ENCODE peak calls at places on chromosomes 2 and 18, in eight cellular contexts. I, S, M, W, Q, E, X and B are unnamed samples.
A peak's percentile ranks its signal among the peaks of the same experiment; 100 is the strongest.

GRCh38 chr18:35510071-35511010 is 12.6 kb upstream of the INO80C start:
- DNase-seq in S (peak; percentile 7), I (no peak), E (peak; percentile 17), X (no peak), W (no peak), M (no peak), Q (no peak), B (no peak)

GRCh38 chr2:219495531-219496122 is 3.1 kb upstream of the GMPPA start:
- DNase-seq in Q (peak; percentile 79), X (peak; percentile 74), E (peak; percentile 93), S (peak; percentile 65), I (peak; percentile 77), W (peak; percentile 84), M (peak; percentile 92), B (peak; percentile 86)

GRCh38 chr2:112144966-112145365 is 6.8 kb downstream of the FBLN7 start:
- DNase-seq in S (no peak), Q (peak; percentile 75), I (no peak), E (no peak), M (no peak), X (peak; percentile 8), W (no peak), B (no peak)

GRCh38 chr18:47730795-47731194 is 199.7 kb downstream of the SMAD2 start:
- DNase-seq in W (no peak), M (peak; percentile 23), X (peak; percentile 4), Q (peak; percentile 39), S (no peak), E (no peak), I (no peak), B (no peak)

GRCh38 chr2:15155959-15156574 is 405.1 kb downstream of the NBAS start:
- DNase-seq in E (peak; percentile 67), W (no peak), S (no peak), X (no peak), M (peak; percentile 50), I (no peak), Q (no peak), B (peak; percentile 60)

GRCh38 chr2:168482245-168482644 is 26.2 kb downstream of the CERS6 start:
- DNase-seq in W (no peak), E (peak; percentile 21), M (no peak), X (no peak), Q (no peak), S (no peak), I (no peak), B (no peak)

GRCh38 chr2:240525802-240526201 is 32.0 kb downstream of the ANKMY1 start:
- DNase-seq in W (no peak), I (no peak), Q (no peak), X (no peak), S (no peak), M (no peak), E (peak; percentile 5), B (no peak)

GRCh38 chr2:8421658-8422499 is 260.0 kb upstream of the ID2 start:
- DNase-seq in X (no peak), S (no peak), E (no peak), M (no peak), Q (no peak), I (no peak), W (no peak), B (no peak)

GRCh38 chr2:7857904-7858303 is 824.0 kb upstream of the ID2 start:
- DNase-seq in I (peak; percentile 74), X (peak; percentile 75), E (peak; percentile 43), W (peak; percentile 44), Q (peak; percentile 90), M (no peak), S (no peak), B (no peak)

GRCh38 chr2:194514281-194514680 is 1142.7 kb upstream of the SLC39A10 start:
- DNase-seq in W (no peak), X (no peak), M (no peak), Q (no peak), E (no peak), I (no peak), S (no peak), B (no peak)

GRCh38 chr2:149169653-149170052 is 131.2 kb downstream of the LYPD6B start:
- DNase-seq in Q (peak; percentile 52), S (peak; percentile 74), I (peak; percentile 10), E (no peak), X (no peak), M (peak; percentile 68), W (peak; percentile 36), B (no peak)

GRCh38 chr2:58480191-58480590 is 239.1 kb upstream of the FANCL start:
- DNase-seq in X (no peak), I (no peak), M (no peak), W (no peak), Q (no peak), E (no peak), S (no peak), B (no peak)

GRCh38 chr2:58484201-58484600 is 243.1 kb upstream of the FANCL start:
- DNase-seq in E (no peak), M (no peak), X (peak; percentile 16), S (no peak), W (peak; percentile 27), I (peak; percentile 97), Q (peak; percentile 86), B (no peak)

GRCh38 chr2:58484629-58485028 is 243.5 kb upstream of the FANCL start:
- DNase-seq in X (no peak), E (no peak), M (no peak), I (no peak), Q (no peak), W (no peak), S (no peak), B (no peak)

GRCh38 chr2:58481670-58482069 is 240.5 kb upstream of the FANCL start:
- DNase-seq in M (no peak), I (no peak), W (no peak), E (no peak), Q (no peak), X (no peak), S (no peak), B (no peak)

DNA sequence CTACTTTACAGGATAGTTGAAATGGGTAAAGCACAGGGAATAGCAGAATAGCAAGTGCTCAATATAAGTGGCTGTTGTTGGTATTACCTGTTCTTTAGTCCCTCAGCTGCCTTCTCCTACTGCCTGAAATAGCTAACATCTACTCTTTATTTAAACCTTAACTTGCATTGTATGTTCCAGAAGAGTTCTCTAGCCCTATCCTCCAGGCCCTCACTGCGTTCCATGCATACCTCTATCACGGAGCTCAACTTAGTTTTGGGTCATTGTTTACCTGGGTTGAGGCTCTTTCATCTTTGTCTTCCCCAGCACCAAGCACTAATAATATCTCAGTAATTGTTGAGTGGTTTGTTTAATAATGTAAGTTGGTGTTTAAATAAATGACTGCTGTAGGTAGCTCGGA is 242.2 kb upstream of the FANCL start:
- DNase-seq in W (no peak), E (no peak), X (no peak), S (no peak), M (no peak), I (no peak), Q (no peak), B (no peak)
- H3K9ac ChIP-seq in W (no peak overlapping the region), E (no peak overlapping the region), X (no peak overlapping the region), S (no peak overlapping the region), M (no peak overlapping the region), I (no peak overlapping the region), Q (no peak overlapping the region), B (no peak overlapping the region)

DNA sequence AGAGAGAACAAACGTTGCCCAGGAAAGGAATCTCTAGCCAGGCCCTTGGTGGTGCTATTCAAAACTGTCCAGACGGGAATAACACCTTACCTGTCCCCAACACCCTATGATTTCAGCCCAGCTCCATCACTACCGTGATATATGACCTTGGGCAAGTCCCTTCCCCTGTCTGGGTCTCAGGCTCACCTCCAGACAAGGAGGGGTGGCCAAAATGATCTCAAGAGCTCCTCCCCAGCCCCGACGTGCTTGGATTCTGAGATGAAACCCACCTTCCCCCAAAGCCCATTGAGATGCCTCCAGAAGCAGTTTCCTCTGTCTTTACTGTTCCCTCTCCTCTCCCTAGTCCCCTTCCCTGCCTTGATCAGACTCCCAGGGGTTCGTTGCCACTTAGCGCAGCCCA is 1.5 kb downstream of the KCNK3 start:
- DNase-seq in X (no peak), Q (no peak), M (no peak), I (no peak), S (no peak), W (no peak), E (no peak), B (no peak)
- H3K4me3 ChIP-seq in X (no peak overlapping the region), Q (no peak overlapping the region), M (no peak overlapping the region), I (no peak overlapping the region), S (no peak overlapping the region), W (peak overlapping the region; percentile 80), E (no peak overlapping the region), B (no peak overlapping the region)

DNA sequence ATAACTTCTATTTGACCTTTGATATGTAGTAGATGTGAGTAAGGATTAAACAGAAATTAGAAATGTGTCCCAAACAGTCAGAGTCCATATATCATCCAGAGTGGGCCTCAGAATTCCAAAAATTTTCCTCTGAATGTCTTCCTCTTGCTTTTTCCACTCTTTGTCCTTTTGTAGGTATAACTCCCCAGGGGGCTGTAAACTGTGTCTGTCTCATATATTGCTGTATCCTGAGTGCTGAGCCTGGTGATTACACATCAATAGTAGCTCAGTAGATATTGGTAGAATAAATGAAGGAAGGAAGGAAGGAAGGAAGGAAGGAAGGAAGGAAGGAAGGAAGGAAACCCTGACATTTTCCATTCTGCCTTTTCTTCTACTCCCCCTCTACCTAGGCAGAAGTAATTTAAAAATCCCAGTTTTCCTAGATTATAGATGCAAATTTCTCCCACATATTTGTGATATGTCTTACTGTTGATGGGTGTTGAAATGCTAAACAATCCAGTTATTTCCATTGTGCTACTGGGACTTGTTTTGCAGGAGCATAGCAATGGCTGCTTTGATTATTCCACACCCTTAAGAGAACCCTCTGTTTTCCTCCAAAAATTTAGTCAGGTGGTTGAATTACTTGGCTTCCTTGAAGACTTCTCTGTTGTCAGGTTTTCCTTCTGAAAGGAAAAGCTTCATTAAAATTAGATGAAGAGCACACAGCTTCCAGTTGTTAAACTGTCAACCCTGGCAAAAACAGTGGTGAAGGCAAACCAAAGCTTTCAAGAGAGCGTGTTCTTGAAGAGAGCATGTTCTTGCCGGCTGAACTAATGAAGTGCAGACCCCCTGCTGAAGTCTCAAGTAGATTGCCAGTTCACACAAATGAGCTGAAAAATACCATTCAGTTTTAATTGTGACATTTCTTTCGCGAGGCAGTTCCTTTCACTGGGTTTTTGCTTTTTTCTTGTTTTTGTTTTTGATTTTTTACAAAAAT is 147.8 kb downstream of the KCNE4 start:
- DNase-seq in Q (no peak), W (no peak), S (no peak), E (no peak), X (no peak), I (no peak), M (no peak), B (no peak)
- H3K9ac ChIP-seq in Q (no peak overlapping the region), W (no peak overlapping the region), S (no peak overlapping the region), E (no peak overlapping the region), X (no peak overlapping the region), I (no peak overlapping the region), M (no peak overlapping the region), B (no peak overlapping the region)

GRCh38 chr2:3727397-3728045 is 24.1 kb downstream of the DCDC2C start:
- DNase-seq in W (no peak), I (no peak), Q (no peak), E (peak; percentile 72), M (peak; percentile 86), S (no peak), X (no peak), B (peak; percentile 54)

GRCh38 chr2:3729055-3729448 is 25.7 kb downstream of the DCDC2C start:
- DNase-seq in M (no peak), W (no peak), S (no peak), I (no peak), X (no peak), Q (no peak), E (no peak), B (no peak)

GRCh38 chr2:3729786-3730185 is 26.4 kb downstream of the DCDC2C start:
- DNase-seq in S (no peak), W (no peak), X (no peak), Q (no peak), E (no peak), M (no peak), I (no peak), B (no peak)

GRCh38 chr2:3726511-3726910 is 23.1 kb downstream of the DCDC2C start:
- DNase-seq in S (no peak), Q (no peak), E (peak; percentile 42), I (no peak), M (no peak), W (no peak), X (no peak), B (no peak)

GRCh38 chr2:3728104-3729054 is 25.0 kb downstream of the DCDC2C start:
- DNase-seq in Q (peak; percentile 79), X (peak; percentile 67), I (peak; percentile 19), M (peak; percentile 70), W (peak; percentile 81), S (no peak), E (peak; percentile 72), B (peak; percentile 71)
- H3K4me3 ChIP-seq in Q (no peak overlapping the region), X (no peak overlapping the region), I (no peak overlapping the region), M (no peak overlapping the region), W (no peak overlapping the region), S (no peak overlapping the region), E (peak overlapping the region; percentile 59), B (peak overlapping the region; percentile 41)